ENCODE peak calls at places on chromosomes 12 and 14, in ten cellular contexts. Q, U, N, O, Z, B, G, P, C and I are unnamed samples.

GRCh38 chr14:93720981-93721483 is 67.3 kb downstream of the PRIMA1 start:
- DNase-seq in Q (peak; percentile 53), U (no peak), N (no peak), O (no peak), Z (no peak), B (no peak), G (no peak), P (no peak), C (no peak), I (no peak)

GRCh38 chr14:74476107-74476506 is 17.0 kb downstream of the NPC2 start:
- DNase-seq in Q (no peak), U (no peak), N (no peak), O (peak; percentile 64), Z (no peak), B (no peak), G (no peak), P (no peak), C (peak; percentile 7), I (no peak)

GRCh38 chr12:129762436-129762835 is 141.4 kb downstream of the TMEM132D start:
- DNase-seq in Q (no peak), U (no peak), N (peak; percentile 28), O (no peak), Z (no peak), B (peak; percentile 85), G (no peak), P (no peak), C (no peak), I (no peak)

GRCh38 chr14:90844321-90844720 is 28.1 kb upstream of the TTC7B start:
- DNase-seq in Q (no peak), U (no peak), N (no peak), O (no peak), Z (no peak), B (no peak), G (no peak), P (no peak), C (no peak), I (no peak)

GRCh38 chr14:78278464-78278863 is 108.3 kb downstream of the NRXN3 start:
- DNase-seq in Q (no peak), U (no peak), N (no peak), O (no peak), Z (no peak), B (no peak), G (no peak), P (no peak), C (no peak), I (no peak)

GRCh38 chr12:29230800-29231560 is 81.9 kb downstream of the FAR2 start:
- DNase-seq in Q (no peak), U (no peak), N (no peak), O (no peak), Z (no peak), B (no peak), G (no peak), P (no peak), C (no peak), I (no peak)

GRCh38 chr14:104880584-104881210 is 15.6 kb downstream of the CEP170B start:
- DNase-seq in Q (no peak), U (no peak), N (no peak), O (no peak), Z (no peak), B (no peak), G (no peak), P (no peak), C (no peak), I (no peak)

GRCh38 chr12:94282675-94283074 is 134.3 kb downstream of the PLXNC1 start:
- DNase-seq in Q (no peak), U (no peak), N (no peak), O (no peak), Z (no peak), B (no peak), G (no peak), P (peak; percentile 59), C (no peak), I (no peak)

GRCh38 chr14:72558721-72559120 is 335.2 kb downstream of the DPF3 start:
- DNase-seq in Q (no peak), U (no peak), N (peak; percentile 96), O (peak; percentile 48), Z (no peak), B (peak; percentile 94), G (no peak), P (no peak), C (peak; percentile 56), I (no peak)

GRCh38 chr12:55720071-55720564 is at the start of gene RDH5:
- DNase-seq in Q (no peak), U (no peak), N (peak; percentile 64), O (peak; percentile 68), Z (peak; percentile 91), B (no peak), G (no peak), P (no peak), C (peak; percentile 37), I (peak; percentile 95)

GRCh38 chr14:92481386-92481785 is 32.2 kb upstream of the RIN3 start:
- DNase-seq in Q (no peak), U (no peak), N (no peak), O (peak; percentile 13), Z (no peak), B (no peak), G (no peak), P (no peak), C (no peak), I (no peak)

GRCh38 chr12:122975790-122976647 is 975 bp downstream of the OGFOD2 start:
- DNase-seq in Q (no peak), U (no peak), N (no peak), O (no peak), Z (no peak), B (no peak), G (no peak), P (no peak), C (no peak), I (no peak)

GRCh38 chr14:47715330-47715729 is 39.9 kb upstream of the MDGA2 start:
- DNase-seq in Q (no peak), U (no peak), N (peak; percentile 49), O (no peak), Z (no peak), B (peak; percentile 4), G (no peak), P (no peak), C (no peak), I (no peak)

GRCh38 chr14:103897075-103897947 is 30.9 kb upstream of the TDRD9 start:
- DNase-seq in Q (no peak), U (no peak), N (no peak), O (no peak), Z (no peak), B (no peak), G (no peak), P (no peak), C (no peak), I (peak; percentile 79)

GRCh38 chr14:81169711-81170103 is 51.1 kb downstream of the GTF2A1 start:
- DNase-seq in Q (no peak), U (no peak), N (no peak), O (peak; percentile 71), Z (no peak), B (peak; percentile 4), G (peak; percentile 8), P (no peak), C (peak; percentile 69), I (no peak)

GRCh38 chr14:91830777-91831176 is 36.6 kb downstream of the TC2N start:
- DNase-seq in Q (no peak), U (peak; percentile 28), N (no peak), O (no peak), Z (no peak), B (peak; percentile 50), G (no peak), P (no peak), C (peak; percentile 9), I (peak; percentile 41)

GRCh38 chr14:30966415-30967363 is 58.8 kb upstream of the AP4S1 start:
- DNase-seq in Q (no peak), U (no peak), N (peak; percentile 95), O (no peak), Z (no peak), B (peak; percentile 9), G (no peak), P (no peak), C (no peak), I (no peak)

GRCh38 chr14:71096947-71097346 is 189.7 kb downstream of the PCNX1 start:
- DNase-seq in Q (no peak), U (no peak), N (no peak), O (no peak), Z (no peak), B (no peak), G (no peak), P (no peak), C (no peak), I (no peak)

GRCh38 chr14:61602733-61603077 is 92.6 kb upstream of the HIF1A start:
- DNase-seq in Q (no peak), U (no peak), N (peak; percentile 73), O (no peak), Z (no peak), B (no peak), G (no peak), P (no peak), C (no peak), I (no peak)

GRCh38 chr12:42448841-42449240 is 122.9 kb downstream of the PPHLN1 start:
- DNase-seq in Q (no peak), U (no peak), N (no peak), O (no peak), Z (no peak), B (no peak), G (no peak), P (no peak), C (no peak), I (no peak)

GRCh38 chr12:46110928-46111699 is 120.7 kb upstream of the SCAF11 start:
- DNase-seq in Q (no peak), U (no peak), N (peak; percentile 15), O (no peak), Z (peak; percentile 2), B (no peak), G (no peak), P (no peak), C (no peak), I (no peak)

GRCh38 chr14:79699206-79699605 is 512.1 kb downstream of the DIO2 start:
- DNase-seq in Q (no peak), U (no peak), N (no peak), O (no peak), Z (no peak), B (no peak), G (no peak), P (no peak), C (no peak), I (no peak)

GRCh38 chr12:99121476-99121965 is 476.4 kb downstream of the APAF1 start:
- DNase-seq in Q (no peak), U (peak; percentile 25), N (peak; percentile 25), O (no peak), Z (no peak), B (no peak), G (no peak), P (no peak), C (no peak), I (no peak)

GRCh38 chr14:100304825-100305445 is 1.3 kb downstream of the SLC25A29 start:
- DNase-seq in Q (no peak), U (peak; percentile 27), N (no peak), O (peak; percentile 84), Z (peak; percentile 68), B (peak; percentile 65), G (no peak), P (no peak), C (peak; percentile 30), I (peak; percentile 53)

GRCh38 chr14:23601845-23602180 is 23.2 kb upstream of the JPH4 start:
- DNase-seq in Q (no peak), U (no peak), N (peak; percentile 71), O (no peak), Z (no peak), B (no peak), G (no peak), P (no peak), C (no peak), I (no peak)

GRCh38 chr12:1939316-1939715 is 20.9 kb upstream of the CACNA2D4 start:
- DNase-seq in Q (no peak), U (no peak), N (no peak), O (no peak), Z (no peak), B (no peak), G (no peak), P (no peak), C (no peak), I (no peak)

GRCh38 chr14:49893309-49894213 is 679 bp downstream of the ARF6 start:
- DNase-seq in Q (peak; percentile 77), U (no peak), N (peak; percentile 49), O (peak; percentile 46), Z (peak; percentile 65), B (peak; percentile 70), G (peak; percentile 93), P (peak; percentile 81), C (no peak), I (peak; percentile 40)

GRCh38 chr12:4084631-4085030 is 188.9 kb upstream of the CCND2 start:
- DNase-seq in Q (no peak), U (no peak), N (no peak), O (no peak), Z (no peak), B (no peak), G (no peak), P (no peak), C (no peak), I (no peak)